ENCODE peak calls at places on chromosomes 16 and 17, in four cellular contexts. One of them, this sample, is unnamed.
A peak's percentile ranks its signal among the peaks of the same experiment; 100 is the strongest.

GRCh38 chr16:84312783-84313382 is 18.2 kb downstream of the WFDC1 start:
- DNase-seq in AG09309: no peak
- DNase-seq in GM20000: no peak
- DNase-seq in GM12865: no peak
- DNase-seq in this sample: no peak

GRCh38 chr17:63696381-63696961 is 3.5 kb downstream of the LIMD2 start:
- DNase-seq in AG09309: no peak
- DNase-seq in GM12865: peak; percentile 86
- DNase-seq in GM20000: peak; percentile 70
- DNase-seq in this sample: peak; percentile 52

GRCh38 chr16:66905633-66906539 is 12.8 kb downstream of the CDH16 start:
- DNase-seq in AG09309: no peak
- DNase-seq in GM12865: peak; percentile 55
- DNase-seq in GM20000: no peak
- DNase-seq in this sample: no peak

GRCh38 chr17:77951123-77951522 is 7.4 kb upstream of the TNRC6C start:
- DNase-seq in GM20000: no peak
- DNase-seq in GM12865: no peak
- DNase-seq in AG09309: no peak
- DNase-seq in this sample: no peak

GRCh38 chr17:44981221-44981968 is 13.3 kb upstream of the C1QL1 start:
- DNase-seq in GM12865: no peak
- DNase-seq in AG09309: peak; percentile 27
- DNase-seq in GM20000: no peak
- DNase-seq in this sample: no peak

GRCh38 chr17:39239640-39240314 is 14.0 kb upstream of the STAC2 start:
- DNase-seq in GM12865: peak; percentile 72
- DNase-seq in GM20000: peak; percentile 70
- DNase-seq in AG09309: no peak
- DNase-seq in this sample: peak; percentile 78

GRCh38 chr16:83214671-83215070 is 587.9 kb downstream of the CDH13 start:
- DNase-seq in AG09309: no peak
- DNase-seq in GM20000: no peak
- DNase-seq in GM12865: no peak
- DNase-seq in this sample: no peak

GRCh38 chr17:50137050-50137449 is 7.1 kb upstream of the SAMD14 start:
- DNase-seq in GM20000: no peak
- DNase-seq in GM12865: no peak
- DNase-seq in AG09309: no peak
- DNase-seq in this sample: no peak

GRCh38 chr16:22206847-22207714 is 1.0 kb downstream of the EEF2K start:
- DNase-seq in AG09309: no peak
- DNase-seq in GM12865: peak; percentile 75
- DNase-seq in GM20000: peak; percentile 84
- DNase-seq in this sample: peak; percentile 84

GRCh38 chr16:66278111-66278531 is 88.4 kb upstream of the CDH5 start:
- DNase-seq in GM12865: no peak
- DNase-seq in AG09309: no peak
- DNase-seq in GM20000: no peak
- DNase-seq in this sample: no peak

GRCh38 chr17:48368352-48368751 is 61.7 kb downstream of the SKAP1 start:
- DNase-seq in GM12865: no peak
- DNase-seq in GM20000: no peak
- DNase-seq in AG09309: no peak
- DNase-seq in this sample: no peak
- TF ChIP-seq CTCF in GM12865: no peak
- TF ChIP-seq CTCF in GM20000: no peak
- TF ChIP-seq CTCF in AG09309: no peak
- TF ChIP-seq CTCF in this sample: no peak

GRCh38 chr16:86318119-86318518 is 192.2 kb upstream of the FOXF1 start:
- DNase-seq in GM12865: no peak
- DNase-seq in AG09309: no peak
- DNase-seq in GM20000: no peak
- DNase-seq in this sample: no peak

GRCh38 chr16:86319871-86320270 is 190.5 kb upstream of the FOXF1 start:
- DNase-seq in GM12865: no peak
- DNase-seq in AG09309: no peak
- DNase-seq in GM20000: no peak
- DNase-seq in this sample: no peak

GRCh38 chr16:86317617-86318021 is 192.7 kb upstream of the FOXF1 start:
- DNase-seq in GM12865: no peak
- DNase-seq in AG09309: no peak
- DNase-seq in GM20000: no peak
- DNase-seq in this sample: no peak

GRCh38 chr16:86314402-86315025 is 195.8 kb upstream of the FOXF1 start:
- DNase-seq in AG09309: no peak
- DNase-seq in GM20000: no peak
- DNase-seq in GM12865: no peak
- DNase-seq in this sample: no peak

GRCh38 chr16:86316967-86317616 is 193.2 kb upstream of the FOXF1 start:
- DNase-seq in GM20000: no peak
- DNase-seq in GM12865: no peak
- DNase-seq in AG09309: no peak
- DNase-seq in this sample: no peak
- TF ChIP-seq CTCF in GM20000: no peak
- TF ChIP-seq CTCF in GM12865: no peak
- TF ChIP-seq CTCF in AG09309: no peak
- TF ChIP-seq CTCF in this sample: no peak

DNA sequence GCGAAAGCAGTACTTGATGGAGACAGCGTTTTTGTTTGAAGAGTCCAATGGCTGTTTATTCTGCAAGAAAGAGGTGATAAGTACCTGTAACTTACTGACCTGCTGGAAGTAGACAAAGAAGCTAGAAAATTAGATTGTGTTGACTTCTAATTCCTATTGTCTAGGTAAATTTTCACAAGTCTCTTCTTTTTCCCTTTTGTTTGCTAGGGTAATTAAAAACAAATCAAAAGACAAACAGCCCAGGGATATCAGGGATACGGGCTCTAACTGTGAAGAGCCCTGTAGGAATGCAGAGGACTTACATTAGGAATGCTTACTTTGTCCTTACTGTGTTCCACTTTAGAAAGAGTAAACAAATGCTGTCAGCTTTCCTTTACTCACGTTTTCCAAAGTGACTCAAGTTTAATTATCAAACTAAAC is 7.0 kb downstream of the PSME3IP1 start:
- DNase-seq in AG09309: no peak
- DNase-seq in GM12865: no peak
- DNase-seq in GM20000: no peak
- DNase-seq in this sample: no peak
- TF ChIP-seq CTCF in AG09309: no peak
- TF ChIP-seq CTCF in GM12865: no peak
- TF ChIP-seq CTCF in GM20000: no peak
- TF ChIP-seq CTCF in this sample: no peak

DNA sequence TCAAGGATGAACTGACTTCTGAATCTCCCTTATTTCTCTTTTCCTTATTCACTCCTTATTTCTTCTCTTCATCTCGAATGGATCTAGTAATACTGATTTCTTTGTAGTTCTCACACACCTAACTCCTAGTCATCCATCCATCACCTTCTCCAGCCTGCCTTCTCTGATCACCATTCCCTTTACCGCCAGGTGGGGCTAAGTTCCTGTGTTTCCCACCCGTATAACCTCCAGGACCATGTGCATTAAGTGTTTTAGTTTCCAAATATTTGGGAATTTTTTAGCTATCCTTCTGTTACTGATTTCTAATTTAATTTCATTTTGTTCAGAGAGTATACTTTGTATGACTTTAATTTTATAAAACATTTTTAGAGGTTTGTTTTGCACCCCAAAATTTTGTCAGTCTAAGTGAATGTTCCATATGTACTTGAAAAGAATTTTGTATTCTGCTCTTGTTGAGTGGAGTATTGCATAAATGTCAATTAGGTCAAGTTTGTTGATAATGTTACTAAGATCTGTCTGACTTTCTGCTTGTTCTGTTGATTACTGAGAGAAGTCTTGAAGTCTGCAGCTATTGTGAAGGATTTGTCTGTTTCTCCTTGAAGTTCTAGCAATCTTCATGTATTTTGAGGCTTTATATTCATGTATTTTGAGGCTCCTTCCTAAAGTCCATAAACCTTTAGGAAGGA is 8.8 kb downstream of the BPTF start:
- DNase-seq in GM12865: no peak
- DNase-seq in GM20000: no peak
- DNase-seq in AG09309: no peak
- DNase-seq in this sample: no peak
- TF ChIP-seq CTCF in GM12865: no peak
- TF ChIP-seq CTCF in GM20000: no peak
- TF ChIP-seq CTCF in AG09309: no peak
- TF ChIP-seq CTCF in this sample: no peak